ENCODE peak calls at places on chromosome 14, in four cellular contexts. V is NCI-H1417, L is cerebellar cortex, B is bronchial epithelial cell. C is an unnamed sample.

GRCh38 chr14:36975834-36976233 is 196.6 kb downstream of the SLC25A21 start:
- DNase-seq in L (no peak), V (peak; percentile 11), B (peak; percentile 57), C (peak; percentile 60)

GRCh38 chr14:32986791-32987545 is 48.3 kb downstream of the NPAS3 start:
- DNase-seq in V (no peak), L (peak; percentile 14), B (no peak), C (no peak)

GRCh38 chr14:49999216-49999761 is 106.4 kb downstream of the ARF6 start:
- DNase-seq in B (peak; percentile 77), L (peak; percentile 53), V (no peak), C (peak; percentile 70)

GRCh38 chr14:39384177-39384576 is 48.1 kb downstream of the FBXO33 start:
- DNase-seq in L (no peak), V (no peak), B (no peak), C (no peak)

GRCh38 chr14:36604757-36605505 is 22.5 kb upstream of the NKX2-8 start:
- DNase-seq in V (peak; percentile 81), B (peak; percentile 69), L (peak; percentile 72), C (peak; percentile 92)

GRCh38 chr14:77615231-77616132 is 955 bp downstream of the SPTLC2 start:
- DNase-seq in V (no peak), L (peak; percentile 41), B (peak; percentile 71), C (peak; percentile 78)

GRCh38 chr14:44962573-44963528 is 861 bp downstream of the TOGARAM1 start:
- DNase-seq in V (peak; percentile 72), L (peak; percentile 55), B (peak; percentile 24), C (peak; percentile 88)

GRCh38 chr14:69660344-69661193 is 49.2 kb downstream of the SUSD6 start:
- DNase-seq in B (no peak), L (no peak), V (no peak), C (no peak)

GRCh38 chr14:31230559-31230958 is 23.0 kb upstream of the HECTD1 start:
- DNase-seq in V (no peak), L (no peak), B (no peak), C (no peak)

GRCh38 chr14:25090281-25090680 is 40.3 kb upstream of the STXBP6 start:
- DNase-seq in L (no peak), B (no peak), V (no peak), C (no peak)

GRCh38 chr14:102777711-102778615 is 714 bp downstream of the TRAF3 start:
- DNase-seq in V (peak; percentile 68), L (no peak), B (peak; percentile 22), C (peak; percentile 81)

GRCh38 chr14:31410048-31410654 is 10.2 kb downstream of the HEATR5A start:
- DNase-seq in B (no peak), L (no peak), V (no peak), C (peak; percentile 84)

GRCh38 chr14:57493467-57494181 is at the start of gene CCDC198:
- DNase-seq in B (no peak), L (no peak), V (no peak), C (no peak)

GRCh38 chr14:101222362-101223090 is 319.0 kb upstream of the RTL1 start:
- DNase-seq in L (no peak), B (no peak), V (no peak), C (no peak)